ENCODE peak calls at places on chromosome 1, in six cellular contexts. J is foreskin keratinocyte, H is transverse colon, U is mammary epithelial cell, Z is HCEC 1CT, N is NCI-H460. I is an unnamed sample.

GRCh38 chr1:181538836-181539235 is 55.5 kb downstream of the CACNA1E start:
- DNase-seq in Z (no peak), J (peak), U (peak), N (no peak), H (no peak), I (no peak)

GRCh38 chr1:162159515-162159914 is 90.0 kb downstream of the NOS1AP start:
- DNase-seq in H (peak), Z (no peak), U (no peak), N (no peak), J (no peak), I (no peak)

GRCh38 chr1:109794319-109795132 is 30.8 kb upstream of the EPS8L3 start:
- DNase-seq in Z (no peak), U (no peak), N (no peak), H (peak), J (no peak), I (peak)

GRCh38 chr1:244054924-244055263 is 3.8 kb downstream of the ZBTB18 start:
- DNase-seq in Z (no peak), U (no peak), H (no peak), J (no peak), N (no peak), I (no peak)

GRCh38 chr1:11537854-11538591 is 59.1 kb downstream of the DISP3 start:
- DNase-seq in J (no peak), U (no peak), Z (no peak), H (no peak), N (no peak), I (no peak)

GRCh38 chr1:17984510-17985085 is 123.0 kb upstream of the IGSF21 start:
- DNase-seq in J (no peak), Z (no peak), N (peak), U (no peak), H (peak), I (peak)

GRCh38 chr1:117671781-117672501 is 66.1 kb downstream of the TENT5C start:
- DNase-seq in N (no peak), J (no peak), H (peak), Z (peak), U (no peak), I (peak)

GRCh38 chr1:153801028-153801625 is 25.9 kb downstream of the SLC27A3 start:
- DNase-seq in H (no peak), Z (no peak), U (no peak), N (no peak), J (no peak), I (no peak)

GRCh38 chr1:160197231-160197630 is 6.9 kb downstream of the CASQ1 start:
- DNase-seq in U (no peak), N (no peak), J (no peak), H (no peak), Z (no peak), I (no peak)

GRCh38 chr1:243575070-243575469 is 275.0 kb downstream of the AKT3 start:
- DNase-seq in U (no peak), Z (no peak), J (no peak), H (no peak), N (no peak), I (peak)

GRCh38 chr1:34827341-34827941 is 32.1 kb downstream of the SMIM12 start:
- DNase-seq in J (no peak), Z (no peak), H (no peak), N (no peak), U (no peak), I (no peak)

GRCh38 chr1:22836846-22837245 is 126.2 kb downstream of the EPHB2 start:
- DNase-seq in J (no peak), H (no peak), N (no peak), U (no peak), Z (no peak), I (no peak)

GRCh38 chr1:33275200-33275599 is 18.9 kb downstream of the ZNF362 start:
- DNase-seq in H (no peak), N (no peak), U (no peak), J (no peak), Z (no peak), I (no peak)

GRCh38 chr1:22398656-22399420 is 52.8 kb upstream of the ZBTB40 start:
- DNase-seq in N (no peak), H (no peak), Z (no peak), J (no peak), U (no peak), I (peak)

GRCh38 chr1:20616468-20617156 is 16.6 kb upstream of the PINK1 start:
- DNase-seq in N (no peak), Z (no peak), J (no peak), U (no peak), H (no peak), I (no peak)